ENCODE peak calls at places on chromosomes 3 and 15, in eight cellular contexts. N is spleen, Z is GM12865, C is left ventricle myocardium inferior, M is NT2/D1, X is heart right ventricle, E is heart left ventricle, D is IMR-90. W is an unnamed sample.

GRCh38 chr3:49740427-49740826 is 16.7 kb upstream of the GMPPB start:
- DNase-seq in N (no peak), Z (no peak), C (no peak), M (no peak), X (no peak), E (no peak), D (no peak), W (no peak)

GRCh38 chr3:54905230-54905888 is 22.5 kb downstream of the LRTM1 start:
- DNase-seq in N (no peak), Z (no peak), C (no peak), M (no peak), X (no peak), E (no peak), D (peak), W (no peak)

GRCh38 chr15:52438047-52438446 is 90.6 kb downstream of the MYO5A start:
- DNase-seq in N (no peak), Z (no peak), C (no peak), M (no peak), X (no peak), E (no peak), D (peak), W (no peak)

GRCh38 chr3:54121404-54122045 is 827 bp upstream of the CACNA2D3 start:
- DNase-seq in N (no peak), Z (no peak), C (no peak), M (no peak), X (peak), E (peak), D (no peak), W (no peak)

GRCh38 chr15:80105193-80105984 is 45.9 kb downstream of the ZFAND6 start:
- DNase-seq in N (no peak), Z (no peak), C (no peak), M (no peak), X (no peak), E (no peak), D (peak), W (no peak)

GRCh38 chr15:87416591-87417257 is 839.8 kb downstream of the NTRK3 start:
- DNase-seq in N (no peak), Z (no peak), C (no peak), M (no peak), X (no peak), E (no peak), D (no peak), W (no peak)

GRCh38 chr3:192332386-192333291 is 394.7 kb downstream of the FGF12 start:
- DNase-seq in N (no peak), Z (no peak), C (no peak), M (peak), X (no peak), E (no peak), D (no peak), W (no peak)

GRCh38 chr3:14592836-14593235 is 52.7 kb upstream of the GRIP2 start:
- DNase-seq in N (no peak), Z (no peak), C (no peak), M (no peak), X (no peak), E (no peak), D (no peak), W (no peak)

GRCh38 chr3:138082085-138082991 is 33.1 kb downstream of the DZIP1L start:
- DNase-seq in N (no peak), Z (peak), C (no peak), M (no peak), X (no peak), E (no peak), D (peak), W (no peak)

DNA sequence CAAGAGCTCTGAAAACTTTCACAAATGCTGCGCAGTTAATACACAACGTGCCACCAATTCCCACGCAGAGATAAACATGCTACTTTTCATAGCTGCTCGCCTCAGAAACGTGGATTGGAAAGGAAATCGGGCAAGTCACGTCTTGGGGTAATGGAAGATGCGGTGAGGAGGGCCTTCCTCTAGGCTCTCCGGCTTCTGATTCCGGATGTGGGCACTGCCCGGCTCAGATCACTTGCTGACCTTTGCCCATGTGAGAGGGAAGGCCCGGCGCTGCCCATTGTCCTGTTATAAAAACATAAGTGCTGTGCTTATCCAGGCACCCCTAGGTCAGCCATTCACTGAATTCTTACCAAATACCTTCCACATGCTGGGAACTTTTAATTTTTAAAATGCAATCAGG is 1.9 kb downstream of the ST8SIA2 start:
- DNase-seq in N (no peak), Z (no peak), C (no peak), M (no peak), X (no peak), E (no peak), D (no peak), W (no peak)
- H3K4me3 ChIP-seq in N (no peak), Z (no peak), C (no peak), M (peak), X (no peak), E (no peak), D (no peak), W (no peak)

DNA sequence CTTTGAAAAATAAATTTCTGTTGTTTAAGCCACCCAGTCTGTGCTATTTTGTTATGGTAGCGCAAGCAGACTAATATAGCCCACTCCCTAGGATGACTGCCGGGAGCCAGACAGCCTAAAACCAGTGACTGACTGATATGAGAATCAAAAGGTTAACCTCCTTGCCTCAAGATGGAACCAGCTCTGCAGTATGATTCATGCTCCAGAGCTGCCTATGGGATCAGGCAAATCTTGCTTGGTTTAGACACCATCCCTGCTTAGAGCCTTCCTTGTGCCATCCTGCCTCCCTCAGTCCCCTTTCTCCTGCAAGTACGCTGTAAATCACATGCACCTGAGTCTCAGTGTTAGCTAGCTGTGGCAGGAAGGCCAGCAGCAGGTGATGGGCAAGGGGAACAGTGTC is 39.3 kb downstream of the TRANK1 start:
- DNase-seq in N (no peak), Z (no peak), C (no peak), M (no peak), X (no peak), E (no peak), D (peak), W (no peak)
- H3K4me3 ChIP-seq in N (no peak), Z (no peak), C (no peak), M (no peak), X (no peak), E (no peak), D (no peak), W (no peak)

GRCh38 chr3:29284578-29284977 is 3.7 kb downstream of the RBMS3 start:
- DNase-seq in N (no peak), Z (no peak), C (no peak), M (no peak), X (no peak), E (no peak), D (peak), W (no peak)

GRCh38 chr3:29285356-29286070 is 4.6 kb downstream of the RBMS3 start:
- DNase-seq in N (no peak), Z (no peak), C (no peak), M (no peak), X (no peak), E (no peak), D (peak), W (no peak)

GRCh38 chr3:29283297-29283681 is 2.4 kb downstream of the RBMS3 start:
- DNase-seq in N (no peak), Z (no peak), C (no peak), M (no peak), X (no peak), E (no peak), D (peak), W (no peak)

GRCh38 chr3:29282431-29283296 is 1.8 kb downstream of the RBMS3 start:
- DNase-seq in N (no peak), Z (no peak), C (no peak), M (no peak), X (no peak), E (no peak), D (peak), W (no peak)

GRCh38 chr3:29283739-29284138 is 2.9 kb downstream of the RBMS3 start:
- DNase-seq in N (no peak), Z (no peak), C (no peak), M (no peak), X (no peak), E (no peak), D (no peak), W (no peak)
- H3K4me3 ChIP-seq in N (no peak), Z (peak), C (peak), M (no peak), X (peak), E (peak), D (peak), W (peak)

GRCh38 chr3:64687781-64688515 is at the start of gene ADAMTS9:
- DNase-seq in N (peak), Z (no peak), C (peak), M (no peak), X (peak), E (peak), D (peak), W (peak)

GRCh38 chr3:64685800-64686445 is 1.9 kb downstream of the ADAMTS9 start:
- DNase-seq in N (peak), Z (no peak), C (peak), M (peak), X (peak), E (peak), D (peak), W (peak)

GRCh38 chr3:64685331-64685799 is 2.4 kb downstream of the ADAMTS9 start:
- DNase-seq in N (peak), Z (no peak), C (peak), M (no peak), X (peak), E (peak), D (peak), W (peak)

GRCh38 chr3:64686446-64686908 is 1.3 kb downstream of the ADAMTS9 start:
- DNase-seq in N (no peak), Z (no peak), C (no peak), M (no peak), X (no peak), E (peak), D (peak), W (peak)

DNA sequence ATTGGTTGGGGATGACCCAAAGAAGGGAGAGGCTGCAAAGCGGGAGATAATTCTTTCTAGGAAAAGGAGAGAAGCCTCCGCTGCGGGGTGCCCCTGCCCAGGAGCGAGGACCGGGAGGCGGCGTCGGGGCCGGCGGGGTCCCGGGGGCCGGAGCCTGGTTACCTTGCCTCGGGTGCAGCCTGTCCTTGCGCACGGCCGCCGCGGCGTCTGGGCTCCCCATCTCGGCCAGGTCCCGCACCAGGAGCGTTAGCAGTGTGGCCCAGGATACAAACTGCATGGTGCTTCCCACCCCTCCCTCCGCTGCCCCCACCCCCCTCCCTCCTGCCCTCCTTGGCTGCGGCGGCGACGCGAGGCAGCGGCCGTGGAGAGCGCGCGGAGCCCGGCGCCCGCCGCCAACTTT is 419 bp downstream of the ADAMTS9 start:
- DNase-seq in N (peak), Z (no peak), C (no peak), M (no peak), X (no peak), E (no peak), D (no peak), W (peak)
- H3K4me3 ChIP-seq in N (peak), Z (no peak), C (peak), M (peak), X (peak), E (peak), D (peak), W (no peak)

GRCh38 chr3:123695731-123696640 is 111.1 kb upstream of the HACD2 start:
- DNase-seq in N (no peak), Z (no peak), C (no peak), M (no peak), X (no peak), E (no peak), D (no peak), W (no peak)
- H3K4me3 ChIP-seq in N (peak), Z (no peak), C (peak), M (no peak), X (peak), E (peak), D (no peak), W (no peak)

GRCh38 chr3:159853506-159853864 is 135.2 kb upstream of the IL12A start:
- DNase-seq in N (no peak), Z (no peak), C (no peak), M (no peak), X (no peak), E (no peak), D (no peak), W (no peak)
- H3K4me3 ChIP-seq in N (no peak), Z (no peak), C (peak), M (no peak), X (peak), E (peak), D (no peak), W (no peak)

GRCh38 chr3:169666501-169667379 is 3.2 kb upstream of the MECOM start:
- DNase-seq in N (no peak), Z (no peak), C (no peak), M (no peak), X (no peak), E (no peak), D (no peak), W (no peak)
- H3K4me3 ChIP-seq in N (no peak), Z (no peak), C (no peak), M (no peak), X (no peak), E (no peak), D (no peak), W (no peak)

GRCh38 chr3:32495609-32496008 is 7.0 kb downstream of the CMTM6 start:
- DNase-seq in N (no peak), Z (no peak), C (no peak), M (no peak), X (no peak), E (no peak), D (no peak), W (no peak)

GRCh38 chr3:32495085-32495484 is 7.6 kb downstream of the CMTM6 start:
- DNase-seq in N (no peak), Z (no peak), C (no peak), M (no peak), X (no peak), E (no peak), D (no peak), W (no peak)

GRCh38 chr3:32488609-32489008 is 14.0 kb downstream of the CMTM6 start:
- DNase-seq in N (no peak), Z (no peak), C (no peak), M (no peak), X (no peak), E (no peak), D (no peak), W (no peak)

GRCh38 chr3:32492684-32493436 is 9.8 kb downstream of the CMTM6 start:
- DNase-seq in N (no peak), Z (no peak), C (no peak), M (no peak), X (no peak), E (no peak), D (peak), W (no peak)

GRCh38 chr3:32493437-32494414 is 8.9 kb downstream of the CMTM6 start:
- DNase-seq in N (no peak), Z (peak), C (no peak), M (no peak), X (no peak), E (no peak), D (peak), W (no peak)
- H3K4me3 ChIP-seq in N (no peak), Z (no peak), C (no peak), M (no peak), X (no peak), E (no peak), D (no peak), W (no peak)

GRCh38 chr3:134364936-134365765 is 9.1 kb downstream of the AMOTL2 start:
- DNase-seq in N (peak), Z (peak), C (no peak), M (no peak), X (no peak), E (no peak), D (no peak), W (no peak)
- H3K4me3 ChIP-seq in N (no peak), Z (no peak), C (peak), M (no peak), X (no peak), E (peak), D (no peak), W (no peak)

GRCh38 chr15:85474700-85475316 is 94.4 kb downstream of the AKAP13 start:
- DNase-seq in N (no peak), Z (no peak), C (no peak), M (no peak), X (no peak), E (no peak), D (no peak), W (no peak)
- H3K4me3 ChIP-seq in N (no peak), Z (no peak), C (no peak), M (no peak), X (no peak), E (no peak), D (no peak), W (no peak)

W was measured in adrenal gland.